ENCODE peak calls at places on chromosomes 4 and X, in six cellular contexts. P is HCT116; F is hepatocyte; N is CD4-positive, alpha-beta memory T cell; S is fibroblast of lung; V is psoas muscle. J is an unnamed sample.

GRCh38 chr4:183154701-183155391 is 55.8 kb downstream of the WWC2 start:
- DNase-seq in S (peak; percentile 48), N (no peak), F (peak; percentile 65), V (no peak), P (no peak), J (no peak)

GRCh38 chr4:172480471-172480870 is 667.3 kb downstream of the GALNTL6 start:
- DNase-seq in V (no peak), S (no peak), F (no peak), N (no peak), P (no peak), J (no peak)

GRCh38 chr4:109939153-109939552 is 26.5 kb downstream of the EGF start:
- DNase-seq in P (no peak), V (no peak), S (no peak), N (no peak), F (no peak), J (no peak)

GRCh38 chrX:40573763-40574162 is 7.0 kb upstream of the ATP6AP2 start:
- DNase-seq in F (no peak), P (no peak), N (peak; percentile 42), V (no peak), S (no peak), J (no peak)

GRCh38 chr4:1255699-1256098 is 6.8 kb upstream of the CTBP1 start:
- DNase-seq in F (no peak), S (no peak), V (no peak), N (no peak), P (no peak), J (no peak)

GRCh38 chr4:69881173-69881773 is 21.3 kb upstream of the SULT1E1 start:
- DNase-seq in N (peak; percentile 32), V (no peak), P (peak; percentile 22), F (peak; percentile 71), S (peak; percentile 26), J (peak; percentile 28)

GRCh38 chr4:187724526-187724925 is 271.0 kb upstream of the ZFP42 start:
- DNase-seq in S (no peak), P (no peak), V (no peak), F (no peak), N (no peak), J (no peak)

GRCh38 chr4:133000012-133000411 is 149.1 kb upstream of the PCDH10 start:
- DNase-seq in P (no peak), N (no peak), F (peak; percentile 5), V (no peak), S (peak; percentile 78), J (no peak)

GRCh38 chr4:106583567-106583966 is 215.0 kb upstream of the GIMD1 start:
- DNase-seq in P (peak; percentile 22), S (peak; percentile 98), N (no peak), F (peak; percentile 16), V (no peak), J (no peak)

GRCh38 chrX:132041016-132041415 is 17.9 kb downstream of the STK26 start:
- DNase-seq in S (peak; percentile 53), P (no peak), N (no peak), F (no peak), V (no peak), J (no peak)

GRCh38 chr4:182113774-182114173 is 129.4 kb upstream of the TENM3 start:
- DNase-seq in V (no peak), P (no peak), N (no peak), S (no peak), F (no peak), J (no peak)

GRCh38 chrX:134670241-134670811 is 12.1 kb upstream of the PLAC1 start:
- DNase-seq in F (peak; percentile 38), N (no peak), V (peak; percentile 55), P (no peak), S (peak; percentile 92), J (no peak)

GRCh38 chr4:170423137-170423536 is 333.4 kb upstream of the AADAT start:
- DNase-seq in F (no peak), V (no peak), S (peak; percentile 70), N (no peak), P (no peak), J (no peak)

GRCh38 chr4:35725131-35725530 is 519.2 kb downstream of the ARAP2 start:
- DNase-seq in N (no peak), V (no peak), S (no peak), P (no peak), F (no peak), J (no peak)

GRCh38 chr4:28093071-28093470 is 1232.4 kb downstream of the STIM2 start:
- DNase-seq in F (no peak), V (no peak), S (no peak), P (no peak), N (no peak), J (no peak)

GRCh38 chrX:155871934-155872333 is 9.2 kb upstream of the VAMP7 start:
- DNase-seq in V (no peak), N (no peak), P (no peak), F (no peak), S (no peak), J (no peak)

GRCh38 chrX:49659771-49660170 is 36.0 kb downstream of the PAGE1 start:
- DNase-seq in S (no peak), F (no peak), V (no peak), N (no peak), P (no peak), J (no peak)

GRCh38 chr4:77930876-77931275 is 68.2 kb downstream of the MRPL1 start:
- DNase-seq in V (no peak), P (no peak), F (no peak), S (peak; percentile 72), N (no peak), J (no peak)

GRCh38 chr4:129377131-129377845 is 281.3 kb downstream of the C4orf33 start:
- DNase-seq in V (no peak), P (no peak), N (no peak), F (no peak), S (peak; percentile 11), J (no peak)

GRCh38 chrX:10138726-10139125 is 18.0 kb upstream of the CLCN4 start:
- DNase-seq in P (no peak), N (no peak), S (no peak), V (no peak), F (no peak), J (no peak)

GRCh38 chr4:37480509-37480908 is 205.7 kb downstream of the RELL1 start:
- DNase-seq in N (no peak), S (no peak), F (no peak), P (no peak), V (no peak), J (no peak)

GRCh38 chrX:49876750-49877149 is 2.5 kb upstream of the USP27X start:
- DNase-seq in V (no peak), N (peak; percentile 37), F (peak; percentile 57), S (peak; percentile 7), P (peak; percentile 12), J (no peak)

GRCh38 chr4:102420563-102421221 is 75.4 kb upstream of the SLC39A8 start:
- DNase-seq in N (no peak), P (no peak), V (no peak), F (no peak), S (no peak), J (no peak)

GRCh38 chrX:112844250-112844649 is 3.6 kb upstream of the AMOT start:
- DNase-seq in V (no peak), P (no peak), S (peak; percentile 53), F (no peak), N (no peak), J (no peak)
- H3K27ac ChIP-seq in V (no peak overlapping the region), P (no peak overlapping the region), S (no peak overlapping the region), F (no peak overlapping the region), N (no peak overlapping the region), J (no peak overlapping the region)

DNA sequence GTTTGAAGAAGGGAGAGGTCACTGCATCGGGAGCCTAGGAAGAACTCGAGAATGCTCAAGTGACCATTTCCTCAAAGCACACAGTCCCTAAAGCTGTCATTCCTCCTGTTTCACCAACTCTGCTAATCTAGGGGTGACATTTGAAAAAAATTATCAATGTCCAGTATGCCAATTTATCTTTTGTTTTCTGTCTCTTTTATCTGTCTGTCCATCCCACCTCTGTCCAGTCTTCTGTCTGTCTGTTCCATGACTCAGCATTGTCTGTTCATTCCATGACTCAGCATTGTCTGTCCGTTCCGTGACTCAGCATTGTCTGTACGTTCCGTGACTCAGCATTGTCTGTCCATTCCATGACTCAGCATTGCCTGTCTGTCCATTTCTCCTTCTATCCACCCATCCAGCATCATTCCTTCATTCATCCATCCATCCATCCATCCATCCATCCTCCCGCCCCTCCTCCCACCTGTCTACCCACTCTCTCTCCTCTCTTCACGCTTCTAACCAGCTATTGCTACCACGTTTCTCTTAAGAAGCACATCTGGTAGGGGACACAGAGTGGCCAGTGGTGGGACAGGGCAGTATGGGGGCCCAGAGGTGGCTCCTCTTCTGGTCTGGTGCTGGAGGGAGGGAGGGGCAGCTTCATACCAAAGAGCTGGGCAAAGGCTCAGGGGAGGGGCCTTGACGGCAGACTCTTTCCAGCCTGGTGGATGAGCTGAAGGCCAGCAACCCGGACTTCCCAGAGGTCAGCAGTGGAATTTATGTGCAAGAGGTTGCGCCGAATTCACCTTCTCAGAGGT is 34.1 kb downstream of the HTRA3 start:
- DNase-seq in S (peak; percentile 74), F (peak; percentile 59), P (peak; percentile 62), N (no peak), V (peak; percentile 42), J (peak; percentile 46)
- H3K27me3 ChIP-seq in S (no peaks in the 10 kb centered on the region), F (no peaks in the 10 kb centered on the region), P (no peaks in the 10 kb centered on the region), N (no peaks in the 10 kb centered on the region), V (no peaks in the 10 kb centered on the region), J (no peaks in the 10 kb centered on the region)

GRCh38 chrX:104285201-104285600 is 30.5 kb upstream of the ESX1 start:
- DNase-seq in P (no peak), F (no peak), N (no peak), V (no peak), S (peak; percentile 54), J (no peak)

GRCh38 chrX:104280609-104281008 is 25.9 kb upstream of the ESX1 start:
- DNase-seq in P (no peak), F (no peak), N (no peak), S (no peak), V (no peak), J (no peak)

GRCh38 chrX:104284407-104285000 is 29.8 kb upstream of the ESX1 start:
- DNase-seq in N (no peak), V (no peak), F (no peak), S (peak; percentile 73), P (no peak), J (no peak)

GRCh38 chrX:104281564-104281963 is 26.8 kb upstream of the ESX1 start:
- DNase-seq in N (no peak), V (no peak), S (no peak), F (no peak), P (no peak), J (no peak)

GRCh38 chrX:104282326-104282725 is 27.6 kb upstream of the ESX1 start:
- DNase-seq in N (no peak), V (no peak), P (no peak), F (no peak), S (no peak), J (no peak)
- H3K27ac ChIP-seq in N (no peak overlapping the region), V (no peak overlapping the region), P (no peak overlapping the region), F (no peak overlapping the region), S (no peak overlapping the region), J (peak overlapping the region; percentile 59)

DNA sequence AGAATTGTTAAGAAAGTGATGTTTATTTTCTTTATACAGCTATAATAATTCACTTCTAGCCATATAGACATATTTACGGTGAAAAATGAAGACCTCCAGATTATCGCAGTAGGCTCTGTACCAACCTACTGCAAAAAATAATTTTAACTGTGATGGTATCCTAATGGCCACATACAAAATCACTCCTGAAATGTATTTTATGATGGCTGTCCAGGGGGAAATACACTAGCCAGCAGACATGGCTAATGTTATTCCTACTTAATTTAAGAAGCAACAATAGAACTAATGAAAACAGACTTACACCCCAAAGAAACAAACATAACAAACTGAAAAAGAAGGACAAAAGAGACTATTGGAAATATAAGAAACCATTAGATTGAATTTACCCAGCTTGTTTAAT is 4.6 kb downstream of the NKX6-1 start:
- DNase-seq in V (no peak), P (no peak), N (no peak), F (no peak), S (no peak), J (no peak)
- H3K27me3 ChIP-seq in V (no peaks in the 10 kb centered on the region), P (no peaks in the 10 kb centered on the region), N (peaks cover 69% of the 10 kb centered on the region), F (peaks cover 100% of the 10 kb centered on the region), S (peaks cover 43% of the 10 kb centered on the region), J (peaks cover 99% of the 10 kb centered on the region)

GRCh38 chr4:177271091-177271490 is 38.6 kb upstream of the NEIL3 start:
- DNase-seq in S (no peak), F (no peak), N (no peak), V (no peak), P (no peak), J (no peak)
- H3K27ac ChIP-seq in S (no peak overlapping the region), F (peak overlapping the region; percentile 39), N (no peak overlapping the region), V (no peak overlapping the region), P (no peak overlapping the region), J (no peak overlapping the region)